ENCODE peak calls at places on chromosomes 1 and 21, in ten cellular contexts. I is testis; B is pancreas; M is psoas muscle; J is CD8-positive, alpha-beta memory T cell; D is CD8-positive, alpha-beta T cell; L is cardiac muscle cell; H is astrocyte; N is GM23248; P is RWPE2. G is an unnamed sample.

GRCh38 chr1:14113841-14114567 is 414.0 kb downstream of the PRDM2 start:
- DNase-seq in I (peak; percentile 65), B (peak; percentile 40), M (peak; percentile 31), J (no peak), D (no peak), L (peak; percentile 73), H (peak; percentile 46), N (peak; percentile 79), P (no peak), G (peak; percentile 65)

GRCh38 chr1:85611856-85612255 is 31.3 kb downstream of the CCN1 start:
- DNase-seq in I (no peak), B (no peak), M (peak; percentile 73), J (no peak), D (no peak), L (peak; percentile 25), H (peak; percentile 100), N (peak; percentile 99), P (peak; percentile 95), G (peak; percentile 27)

GRCh38 chr1:194175251-194175650 is 988.8 kb upstream of the B3GALT2 start:
- DNase-seq in I (no peak), B (no peak), M (no peak), J (no peak), D (no peak), L (no peak), H (no peak), N (no peak), P (no peak), G (no peak)

GRCh38 chr1:57897581-57897980 is 473.7 kb upstream of the DAB1 start:
- DNase-seq in I (no peak), B (no peak), M (no peak), J (no peak), D (no peak), L (no peak), H (no peak), N (no peak), P (no peak), G (no peak)

GRCh38 chr1:34779962-34780361 is 1.1 kb upstream of the GJB3 start:
- DNase-seq in I (no peak), B (no peak), M (no peak), J (no peak), D (no peak), L (no peak), H (no peak), N (no peak), P (no peak), G (no peak)

GRCh38 chr1:14443164-14443787 is 155.2 kb upstream of the KAZN start:
- DNase-seq in I (no peak), B (no peak), M (no peak), J (no peak), D (no peak), L (peak; percentile 7), H (peak; percentile 18), N (peak; percentile 45), P (no peak), G (no peak)

GRCh38 chr1:153465728-153466625 is 5.5 kb upstream of the S100A7 start:
- DNase-seq in I (peak; percentile 68), B (peak; percentile 53), M (peak; percentile 62), J (peak; percentile 37), D (peak; percentile 75), L (peak; percentile 59), H (no peak), N (peak; percentile 72), P (no peak), G (peak; percentile 84)

GRCh38 chr1:165383067-165383466 is 26.6 kb upstream of the LMX1A start:
- DNase-seq in I (peak; percentile 20), B (no peak), M (peak; percentile 79), J (no peak), D (no peak), L (no peak), H (peak; percentile 77), N (peak; percentile 98), P (no peak), G (peak; percentile 67)

GRCh38 chr21:44354001-44354405 is 582 bp downstream of the TRPM2 start:
- DNase-seq in I (no peak), B (no peak), M (peak; percentile 49), J (no peak), D (no peak), L (no peak), H (no peak), N (no peak), P (no peak), G (peak; percentile 46)

GRCh38 chr1:41810446-41810845 is 108.3 kb downstream of the HIVEP3 start:
- DNase-seq in I (no peak), B (no peak), M (no peak), J (peak; percentile 13), D (peak; percentile 64), L (peak; percentile 80), H (peak; percentile 25), N (peak; percentile 69), P (no peak), G (no peak)

GRCh38 chr1:55646181-55646580 is 431.0 kb upstream of the USP24 start:
- DNase-seq in I (no peak), B (no peak), M (no peak), J (no peak), D (no peak), L (no peak), H (no peak), N (no peak), P (no peak), G (no peak)

GRCh38 chr1:101242331-101243050 is 5.7 kb downstream of the S1PR1 start:
- DNase-seq in I (no peak), B (no peak), M (no peak), J (no peak), D (no peak), L (no peak), H (no peak), N (no peak), P (no peak), G (no peak)

GRCh38 chr1:44170281-44170823 is 28.9 kb upstream of the KLF18 start:
- DNase-seq in I (no peak), B (no peak), M (no peak), J (no peak), D (no peak), L (no peak), H (peak; percentile 47), N (peak; percentile 66), P (no peak), G (no peak)

DNA sequence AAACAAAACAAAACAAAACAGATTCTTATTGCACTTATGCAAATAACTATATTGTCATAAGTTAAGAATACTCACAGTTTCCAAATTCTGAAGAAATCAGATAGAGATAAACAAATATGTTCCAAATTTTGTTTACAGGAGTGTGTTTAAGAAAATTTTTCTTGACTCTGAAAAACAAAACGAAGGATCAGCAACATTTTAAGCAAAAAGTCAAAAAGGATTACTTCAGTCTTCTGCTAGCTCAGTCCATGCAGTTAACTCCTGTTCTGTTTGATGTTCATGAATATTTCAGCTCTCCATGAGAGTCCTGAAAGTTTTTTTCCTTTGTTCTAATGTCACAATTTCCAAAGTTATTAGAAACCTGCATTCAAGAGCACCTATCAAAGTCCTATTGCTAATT is 33.2 kb upstream of the KLF18 start:
- DNase-seq in I (no peak), B (no peak), M (no peak), J (no peak), D (no peak), L (no peak), H (no peak), N (no peak), P (no peak), G (no peak)
- H3K9me3 ChIP-seq in I (no peaks in the 10 kb centered on the region), B (no peaks in the 10 kb centered on the region), M (no peaks in the 10 kb centered on the region), J (no peaks in the 10 kb centered on the region), D (no peaks in the 10 kb centered on the region), L (no peaks in the 10 kb centered on the region), H (no peaks in the 10 kb centered on the region), N (no peaks in the 10 kb centered on the region), P (peaks cover 13% of the 10 kb centered on the region), G (no peaks in the 10 kb centered on the region)

GRCh38 chr1:237387144-237387505 is 345.1 kb downstream of the RYR2 start:
- DNase-seq in I (no peak), B (no peak), M (no peak), J (no peak), D (no peak), L (peak; percentile 78), H (no peak), N (no peak), P (no peak), G (no peak)
- H3K9me3 ChIP-seq in I (no peaks in the 10 kb centered on the region), B (no peaks in the 10 kb centered on the region), M (no peaks in the 10 kb centered on the region), J (no peaks in the 10 kb centered on the region), D (no peaks in the 10 kb centered on the region), L (no peaks in the 10 kb centered on the region), H (no peaks in the 10 kb centered on the region), N (no peaks in the 10 kb centered on the region), P (no peaks in the 10 kb centered on the region), G (no peaks in the 10 kb centered on the region)

GRCh38 chr1:219269171-219269570 is 95.5 kb downstream of the LYPLAL1 start:
- DNase-seq in I (no peak), B (no peak), M (no peak), J (no peak), D (no peak), L (no peak), H (peak; percentile 45), N (no peak), P (no peak), G (no peak)
- H3K9me3 ChIP-seq in I (no peaks in the 10 kb centered on the region), B (no peaks in the 10 kb centered on the region), M (no peaks in the 10 kb centered on the region), J (no peaks in the 10 kb centered on the region), D (no peaks in the 10 kb centered on the region), L (no peaks in the 10 kb centered on the region), H (no peaks in the 10 kb centered on the region), N (no peaks in the 10 kb centered on the region), P (no peaks in the 10 kb centered on the region), G (no peaks in the 10 kb centered on the region)

GRCh38 chr21:9739240-9739639 is 782.1 kb upstream of the TPTE start:
- DNase-seq in I (no peak), B (no peak), M (no peak), J (no peak), D (no peak), L (no peak), H (no peak), N (no peak), P (no peak), G (no peak)

GRCh38 chr21:9738527-9738926 is 782.9 kb upstream of the TPTE start:
- DNase-seq in I (no peak), B (no peak), M (no peak), J (no peak), D (no peak), L (no peak), H (no peak), N (no peak), P (no peak), G (no peak)

GRCh38 chr21:9741343-9741742 is 780.0 kb upstream of the TPTE start:
- DNase-seq in I (no peak), B (no peak), M (no peak), J (no peak), D (no peak), L (no peak), H (no peak), N (no peak), P (no peak), G (no peak)

GRCh38 chr21:9735421-9735961 is 785.9 kb upstream of the TPTE start:
- DNase-seq in I (no peak), B (no peak), M (no peak), J (no peak), D (no peak), L (no peak), H (no peak), N (no peak), P (no peak), G (no peak)

GRCh38 chr21:9737871-9738520 is 783.4 kb upstream of the TPTE start:
- DNase-seq in I (no peak), B (no peak), M (no peak), J (no peak), D (no peak), L (no peak), H (no peak), N (no peak), P (no peak), G (no peak)
- H3K9me3 ChIP-seq in I (no peaks in the 10 kb centered on the region), B (no peaks in the 10 kb centered on the region), M (no peaks in the 10 kb centered on the region), J (no peaks in the 10 kb centered on the region), D (peaks cover 9% of the 10 kb centered on the region), L (peaks cover 2% of the 10 kb centered on the region), H (peaks cover 37% of the 10 kb centered on the region), N (peaks cover 2% of the 10 kb centered on the region), P (peaks cover 14% of the 10 kb centered on the region), G (no peaks in the 10 kb centered on the region)

G was measured in right cardiac atrium.